ENCODE peak calls at places on chromosomes 11 and 22, in eight cellular contexts. U is neural progenitor cell, I is psoas muscle, O is A549, D is cardiac muscle cell, N is left ventricle myocardium inferior, Y is astrocyte, X is fibroblast of lung. A is an unnamed sample.

GRCh38 chr11:116787436-116787785 is 412 bp downstream of the ZPR1 start:
- DNase-seq in U (no peak), I (no peak), O (no peak), D (no peak), N (no peak), Y (no peak), X (no peak), A (no peak)

GRCh38 chr11:40445391-40445790 is 1014.1 kb downstream of the LRRC4C start:
- DNase-seq in U (peak), I (no peak), O (no peak), D (no peak), N (no peak), Y (peak), X (no peak), A (no peak)

GRCh38 chr11:123103326-123103980 is 41.5 kb upstream of the HSPA8 start:
- DNase-seq in U (peak), I (peak), O (peak), D (peak), N (peak), Y (peak), X (peak), A (no peak)

GRCh38 chr11:83676061-83676460 is 389.9 kb upstream of the CCDC90B start:
- DNase-seq in U (no peak), I (no peak), O (no peak), D (no peak), N (no peak), Y (no peak), X (no peak), A (no peak)

GRCh38 chr11:111815489-111815888 is 49.3 kb upstream of the PPP2R1B start:
- DNase-seq in U (no peak), I (no peak), O (no peak), D (no peak), N (no peak), Y (peak), X (no peak), A (no peak)

GRCh38 chr11:122180435-122180834 is 64.4 kb upstream of the BLID start:
- DNase-seq in U (no peak), I (peak), O (no peak), D (no peak), N (no peak), Y (peak), X (peak), A (no peak)

GRCh38 chr11:103202048-103202651 is 92.9 kb downstream of the DYNC2H1 start:
- DNase-seq in U (peak), I (no peak), O (peak), D (peak), N (no peak), Y (peak), X (peak), A (no peak)

GRCh38 chr22:50218996-50219727 is 18.4 kb downstream of the SELENOO start:
- DNase-seq in U (no peak), I (peak), O (no peak), D (peak), N (peak), Y (peak), X (peak), A (no peak)

GRCh38 chr11:34644669-34645406 is 23.9 kb downstream of the EHF start:
- DNase-seq in U (no peak), I (no peak), O (no peak), D (no peak), N (no peak), Y (peak), X (peak), A (no peak)

GRCh38 chr22:39990688-39991087 is 4.1 kb upstream of the FAM83F start:
- DNase-seq in U (no peak), I (no peak), O (no peak), D (no peak), N (no peak), Y (no peak), X (no peak), A (no peak)

GRCh38 chr11:36033082-36033751 is 89.4 kb downstream of the LDLRAD3 start:
- DNase-seq in U (no peak), I (no peak), O (no peak), D (no peak), N (no peak), Y (no peak), X (no peak), A (no peak)

GRCh38 chr11:33970984-33971466 is 79.1 kb upstream of the LMO2 start:
- DNase-seq in U (peak), I (peak), O (peak), D (peak), N (no peak), Y (peak), X (peak), A (no peak)

GRCh38 chr11:13036235-13036634 is 27.1 kb downstream of the RASSF10 start:
- DNase-seq in U (no peak), I (no peak), O (no peak), D (no peak), N (no peak), Y (no peak), X (no peak), A (no peak)

GRCh38 chr11:65448074-65448417 is 25.4 kb downstream of the NEAT1 start:
- DNase-seq in U (no peak), I (no peak), O (no peak), D (no peak), N (no peak), Y (peak), X (peak), A (no peak)

GRCh38 chr22:40022536-40023225 is 27.9 kb downstream of the FAM83F start:
- DNase-seq in U (no peak), I (no peak), O (no peak), D (no peak), N (no peak), Y (no peak), X (no peak), A (no peak)

GRCh38 chr22:23896523-23897186 is 2.5 kb downstream of the MIF start:
- DNase-seq in U (no peak), I (no peak), O (no peak), D (no peak), N (no peak), Y (no peak), X (no peak), A (no peak)

GRCh38 chr22:48605856-48606255 is 1221.8 kb downstream of the BRD1 start:
- DNase-seq in U (no peak), I (no peak), O (peak), D (no peak), N (no peak), Y (no peak), X (no peak), A (no peak)

GRCh38 chr22:24503137-24503850 is 8.2 kb downstream of the UPB1 start:
- DNase-seq in U (peak), I (peak), O (peak), D (peak), N (peak), Y (no peak), X (peak), A (peak)

GRCh38 chr11:10622108-10622507 is 53.6 kb upstream of the LYVE1 start:
- DNase-seq in U (no peak), I (no peak), O (no peak), D (no peak), N (no peak), Y (no peak), X (no peak), A (no peak)
- H3K27ac ChIP-seq in U (no peak), I (no peak), O (no peak), D (no peak), N (no peak), Y (no peak), X (no peak), A (no peak)

GRCh38 chr11:114892381-114893197 is 214.3 kb downstream of the NXPE2 start:
- DNase-seq in U (no peak), I (no peak), O (peak), D (no peak), N (no peak), Y (no peak), X (no peak), A (no peak)
- TF ChIP-seq CTCF in U (peak), I (peak), O (no peak), D (no peak), N (peak), Y (peak), X (peak), A (no peak)

DNA sequence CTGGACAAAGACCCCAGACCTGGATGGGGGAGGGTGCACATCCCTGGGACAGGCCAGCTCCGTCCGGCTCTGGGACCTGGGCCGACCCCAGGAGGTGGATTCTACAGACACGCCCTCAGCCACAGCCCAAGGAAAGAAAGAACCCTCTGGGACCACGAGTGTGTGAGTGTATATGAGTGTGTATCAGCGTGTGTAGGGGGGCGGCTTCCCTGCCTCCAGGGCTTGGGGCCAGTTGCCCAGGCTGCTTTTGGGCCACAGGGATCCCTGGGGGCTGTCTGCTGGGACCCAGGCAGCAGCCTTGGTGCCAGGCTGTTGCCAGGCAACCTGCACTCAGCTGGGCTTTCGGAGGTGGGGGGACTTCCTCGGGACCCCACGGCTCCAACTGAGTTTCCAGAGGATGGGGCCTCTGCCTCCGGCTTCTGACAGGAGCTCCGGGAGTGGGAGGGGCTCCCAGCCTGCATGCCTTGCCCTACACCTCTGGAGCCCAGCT is 8.9 kb downstream of the DUSP8 start:
- DNase-seq in U (no peak), I (no peak), O (no peak), D (no peak), N (no peak), Y (no peak), X (no peak), A (no peak)
- H3K27ac ChIP-seq in U (no peak), I (no peak), O (no peak), D (no peak), N (no peak), Y (no peak), X (no peak), A (no peak)

GRCh38 chr11:119641991-119642745 is 86.8 kb downstream of the NECTIN1 start:
- DNase-seq in U (peak), I (no peak), O (peak), D (peak), N (no peak), Y (no peak), X (peak), A (no peak)
- TF ChIP-seq CTCF in U (peak), I (peak), O (peak), D (peak), N (peak), Y (peak), X (peak), A (peak)

GRCh38 chr22:27987557-27987956 is 68.5 kb upstream of the PITPNB start:
- DNase-seq in U (no peak), I (no peak), O (no peak), D (no peak), N (no peak), Y (peak), X (peak), A (no peak)
- H3K27ac ChIP-seq in U (no peak), I (no peak), O (no peak), D (peak), N (peak), Y (peak), X (peak), A (no peak)